ENCODE peak calls at places on chromosomes 6 and 20, in five cellular contexts. H is B cell; Y is CD4-positive, alpha-beta T cell; D is RWPE1; R is AG04450. B is an unnamed sample.

GRCh38 chr6:74333406-74333805 is 637.4 kb downstream of the CD109 start:
- DNase-seq in H (no peak), R (no peak), Y (no peak), D (no peak), B (no peak)

GRCh38 chr6:125570546-125570945 is 178.9 kb upstream of the HEY2 start:
- DNase-seq in H (no peak), R (no peak), D (no peak), Y (no peak), B (no peak)

GRCh38 chr20:49279677-49280462 is 2.0 kb upstream of the ZNFX1 start:
- DNase-seq in R (no peak), Y (no peak), H (no peak), D (no peak), B (no peak)

GRCh38 chr20:37807901-37808751 is 94.8 kb upstream of the VSTM2L start:
- DNase-seq in H (no peak), R (no peak), D (no peak), Y (no peak), B (no peak)

GRCh38 chr6:6913346-6913745 is 194.4 kb upstream of the RREB1 start:
- DNase-seq in H (no peak), R (no peak), Y (no peak), D (no peak), B (no peak)

GRCh38 chr20:31661625-31662371 is 24.1 kb downstream of the COX4I2 start:
- DNase-seq in Y (peak), R (no peak), D (peak), H (peak), B (peak)

GRCh38 chr6:147621280-147621679 is 112.8 kb downstream of the SAMD5 start:
- DNase-seq in Y (no peak), R (peak), H (no peak), D (no peak), B (no peak)

GRCh38 chr6:43256670-43257664 is 13.7 kb downstream of the TTBK1 start:
- DNase-seq in H (no peak), D (no peak), Y (no peak), R (no peak), B (no peak)

GRCh38 chr20:35062478-35062877 is 30.1 kb downstream of the TRPC4AP start:
- DNase-seq in D (no peak), R (no peak), Y (no peak), H (no peak), B (no peak)

GRCh38 chr20:25507385-25508082 is 77.8 kb downstream of the NINL start:
- DNase-seq in D (no peak), H (no peak), R (no peak), Y (no peak), B (no peak)

GRCh38 chr6:80530096-80530495 is 423.6 kb downstream of the BCKDHB start:
- DNase-seq in Y (no peak), H (no peak), R (no peak), D (no peak), B (no peak)

GRCh38 chr20:57905448-57905847 is 195.6 kb upstream of the PMEPA1 start:
- DNase-seq in D (no peak), Y (no peak), R (no peak), H (no peak), B (no peak)

GRCh38 chr20:3172126-3172932 is 1.0 kb downstream of the LZTS3 start:
- DNase-seq in D (no peak), H (no peak), Y (no peak), R (no peak), B (peak)

GRCh38 chr6:80607814-80608391 is 501.4 kb downstream of the BCKDHB start:
- DNase-seq in H (no peak), R (peak), Y (no peak), D (peak), B (no peak)

GRCh38 chr6:13710552-13711383 is 867 bp downstream of the RANBP9 start:
- DNase-seq in H (peak), R (no peak), D (peak), Y (peak), B (peak)

GRCh38 chr6:74115674-74116073 is 419.7 kb downstream of the CD109 start:
- DNase-seq in H (no peak), R (no peak), Y (no peak), D (no peak), B (no peak)

GRCh38 chr6:25478973-25479372 is 173.0 kb upstream of the SCGN start:
- DNase-seq in Y (no peak), D (no peak), H (no peak), R (no peak), B (no peak)

GRCh38 chr20:50127587-50128519 is 14.9 kb upstream of the UBE2V1 start:
- DNase-seq in Y (no peak), D (no peak), H (no peak), R (no peak), B (no peak)

GRCh38 chr6:32153252-32153834 is 598 bp upstream of the PPT2 start:
- DNase-seq in H (no peak), D (peak), Y (no peak), R (no peak), B (no peak)

GRCh38 chr20:43579861-43580793 is 10.6 kb upstream of the IFT52 start:
- DNase-seq in R (no peak), Y (no peak), H (no peak), D (no peak), B (no peak)

GRCh38 chr20:44570369-44570768 is 12.0 kb upstream of the PKIG start:
- DNase-seq in D (no peak), R (no peak), H (no peak), Y (no peak), B (no peak)

GRCh38 chr6:149212892-149213786 is 104.4 kb upstream of the TAB2 start:
- DNase-seq in R (no peak), Y (no peak), H (no peak), D (no peak), B (no peak)

GRCh38 chr20:3828798-3829197 is 8.5 kb downstream of the AP5S1 start:
- DNase-seq in H (no peak), D (no peak), R (no peak), Y (no peak), B (no peak)

GRCh38 chr6:158475344-158476302 is 84.3 kb upstream of the TMEM181 start:
- DNase-seq in Y (no peak), D (peak), R (no peak), H (peak), B (peak)

GRCh38 chr20:35329435-35330139 is 37.4 kb upstream of the FAM83C start:
- DNase-seq in H (peak), Y (no peak), D (peak), R (no peak), B (peak)

GRCh38 chr6:108942556-108943492 is 94.6 kb downstream of the ARMC2 start:
- DNase-seq in R (no peak), H (peak), D (no peak), Y (peak), B (no peak)

GRCh38 chr6:7060769-7061516 is 46.8 kb upstream of the RREB1 start:
- DNase-seq in H (no peak), R (no peak), D (peak), Y (no peak), B (no peak)

GRCh38 chr6:99187429-99187828 is 162.0 kb downstream of the FAXC start:
- DNase-seq in H (no peak), R (no peak), D (peak), Y (no peak), B (no peak)

GRCh38 chr20:4563534-4563933 is 158.2 kb upstream of the PRND start:
- DNase-seq in H (no peak), D (peak), R (no peak), Y (no peak), B (no peak)

GRCh38 chr6:154974485-154975149 is 20.5 kb upstream of the TIAM2 start:
- DNase-seq in D (no peak), Y (no peak), R (no peak), H (no peak), B (no peak)
- TF ChIP-seq CTCF in D (no peak), Y (no peak), R (peak), H (no peak), B (peak)

GRCh38 chr6:114690625-114691024 is 347.8 kb upstream of the HS3ST5 start:
- DNase-seq in H (no peak), R (no peak), D (no peak), Y (no peak), B (no peak)
- TF ChIP-seq CTCF in H (no peak), R (no peak), D (no peak), Y (no peak), B (peak)

DNA sequence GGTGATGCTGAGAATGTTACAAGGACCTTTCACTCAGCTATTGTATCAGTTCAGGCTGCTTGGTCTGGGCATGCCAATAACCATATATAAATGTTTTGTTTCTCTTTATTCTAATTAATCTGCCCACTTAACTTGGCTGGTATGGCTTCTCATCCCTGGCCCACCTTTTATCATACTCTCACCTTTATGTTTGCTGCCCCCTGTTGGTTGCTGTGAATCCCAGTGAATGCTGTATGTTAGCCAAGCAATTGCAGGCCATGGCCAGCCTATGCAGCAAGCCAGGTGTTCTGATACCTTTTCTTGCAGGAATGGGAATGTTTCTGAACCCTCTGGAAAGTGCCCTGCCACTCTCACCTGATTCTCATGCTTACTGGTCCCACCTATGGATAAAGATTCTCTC is 54.6 kb downstream of the PCSK2 start:
- DNase-seq in Y (no peak), R (no peak), D (no peak), H (no peak), B (no peak)
- TF ChIP-seq CTCF in Y (no peak), R (peak), D (no peak), H (no peak), B (peak)

GRCh38 chr6:112560651-112561050 is 213.5 kb downstream of the RFPL4B start:
- DNase-seq in R (no peak), D (no peak), H (no peak), Y (no peak), B (no peak)

GRCh38 chr6:112562348-112563220 is 215.5 kb downstream of the RFPL4B start:
- DNase-seq in R (no peak), D (no peak), Y (no peak), H (no peak), B (no peak)

GRCh38 chr6:112557961-112558360 is 210.8 kb downstream of the RFPL4B start:
- DNase-seq in Y (no peak), D (no peak), H (no peak), R (no peak), B (no peak)

DNA sequence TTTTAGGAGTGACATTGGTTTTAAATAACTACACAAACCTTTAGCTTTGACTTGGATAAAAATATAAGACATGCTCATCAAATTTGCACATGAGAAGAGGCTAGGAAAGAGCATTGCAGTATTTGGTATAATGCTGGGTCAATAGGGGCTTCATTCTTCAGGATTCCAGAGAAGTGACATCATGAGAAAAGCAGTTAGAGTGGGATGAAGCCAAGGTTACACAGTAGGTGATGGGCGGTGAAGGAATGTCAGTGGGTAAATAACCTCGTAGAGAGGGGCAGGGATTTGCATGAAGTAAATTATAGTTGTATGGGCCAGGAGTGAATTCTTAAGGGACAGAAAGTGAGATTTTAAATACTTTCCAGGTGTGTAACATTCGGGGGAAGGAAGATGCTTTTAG is 216.2 kb downstream of the RFPL4B start:
- DNase-seq in H (no peak), D (peak), R (no peak), Y (no peak), B (no peak)
- TF ChIP-seq CTCF in H (no peak), D (no peak), R (no peak), Y (no peak), B (no peak)

GRCh38 chr6:71386215-71386614 is 97.6 kb downstream of the OGFRL1 start:
- DNase-seq in H (no peak), Y (no peak), D (no peak), R (no peak), B (no peak)

GRCh38 chr6:71385111-71385822 is 96.7 kb downstream of the OGFRL1 start:
- DNase-seq in Y (no peak), R (no peak), D (no peak), H (no peak), B (no peak)

GRCh38 chr6:71388846-71389543 is 100.4 kb downstream of the OGFRL1 start:
- DNase-seq in R (no peak), Y (no peak), D (no peak), H (no peak), B (no peak)

GRCh38 chr6:71388068-71388744 is 99.6 kb downstream of the OGFRL1 start:
- DNase-seq in H (no peak), Y (no peak), D (no peak), R (no peak), B (no peak)

DNA sequence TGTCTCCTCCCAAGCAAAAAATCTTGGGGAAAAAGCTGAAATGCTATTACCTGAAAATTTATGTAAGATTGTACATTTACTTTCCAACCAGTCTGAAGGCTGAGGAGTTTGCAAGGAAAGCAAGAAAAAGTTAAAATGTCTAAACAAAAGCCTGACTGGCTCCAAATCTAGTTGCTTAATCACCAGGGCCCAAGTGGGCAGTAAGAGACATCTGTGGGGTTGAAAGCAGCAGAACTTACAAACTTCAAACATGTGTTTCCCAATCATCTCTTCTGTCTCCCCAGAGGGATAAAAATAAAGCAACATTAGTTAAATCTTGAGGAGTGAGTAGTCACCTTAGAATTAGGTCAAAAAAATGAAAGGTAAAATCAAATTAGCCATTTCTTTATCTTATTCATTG is 98.6 kb downstream of the OGFRL1 start:
- DNase-seq in Y (no peak), H (no peak), D (no peak), R (peak), B (no peak)
- TF ChIP-seq CTCF in Y (no peak), H (no peak), D (no peak), R (no peak), B (no peak)